ENCODE peak calls at places on chromosome 1, in eight cellular contexts. Z is IMR-90, U is mucosa of descending colon, D is cardiac fibroblast, Y is neural progenitor cell, E is PC-3, C is Peyer's patch, O is fibroblast of lung. V is an unnamed sample.

GRCh38 chr1:22861764-22862440 is 110.8 kb downstream of the LACTBL1 start:
- DNase-seq in O (peak), D (peak), Y (peak), E (peak), Z (peak), C (no peak), U (peak), V (peak)

GRCh38 chr1:82464362-82464931 is 663.7 kb downstream of the ADGRL2 start:
- DNase-seq in E (peak), U (peak), Z (no peak), Y (peak), D (peak), C (no peak), O (peak), V (no peak)

GRCh38 chr1:66124670-66125069 is 332.0 kb downstream of the PDE4B start:
- DNase-seq in D (no peak), O (no peak), Y (no peak), U (no peak), C (no peak), E (no peak), Z (no peak), V (no peak)

GRCh38 chr1:59013928-59014279 is 230.1 kb upstream of the JUN start:
- DNase-seq in C (no peak), D (no peak), U (no peak), Z (no peak), O (no peak), Y (no peak), E (no peak), V (no peak)

GRCh38 chr1:181763736-181764135 is 280.4 kb downstream of the CACNA1E start:
- DNase-seq in E (no peak), D (no peak), Y (no peak), Z (no peak), C (no peak), O (no peak), U (no peak), V (peak)

GRCh38 chr1:160836561-160836960 is 26.1 kb downstream of the CD244 start:
- DNase-seq in Y (no peak), U (no peak), D (no peak), C (no peak), O (no peak), E (no peak), Z (no peak), V (no peak)

GRCh38 chr1:237754627-237755026 is 136.1 kb downstream of the ZP4 start:
- DNase-seq in Z (no peak), O (no peak), D (no peak), E (no peak), Y (no peak), U (no peak), C (no peak), V (no peak)

GRCh38 chr1:93980320-93980744 is 71.1 kb upstream of the GCLM start:
- DNase-seq in C (no peak), E (peak), Y (peak), D (no peak), Z (no peak), O (peak), U (no peak), V (no peak)

GRCh38 chr1:17248781-17249180 is at the start of gene PADI3:
- DNase-seq in Y (peak), E (no peak), U (no peak), C (no peak), D (no peak), O (no peak), Z (no peak), V (no peak)

GRCh38 chr1:25074828-25075227 is 144.8 kb upstream of the RUNX3 start:
- DNase-seq in O (no peak), C (no peak), D (no peak), Y (no peak), U (no peak), E (no peak), Z (no peak), V (no peak)

GRCh38 chr1:111422546-111423391 is 4.8 kb downstream of the OVGP1 start:
- DNase-seq in U (peak), E (peak), C (peak), Y (no peak), D (no peak), O (no peak), Z (peak), V (peak)

GRCh38 chr1:94602312-94602711 is 60.8 kb upstream of the F3 start:
- DNase-seq in O (peak), C (no peak), Z (peak), U (peak), Y (no peak), E (peak), D (peak), V (peak)

GRCh38 chr1:22224091-22224490 is 81.2 kb upstream of the WNT4 start:
- DNase-seq in Z (no peak), U (no peak), D (no peak), C (no peak), Y (no peak), O (no peak), E (no peak), V (no peak)

GRCh38 chr1:206803221-206803730 is 31.0 kb upstream of the IL10 start:
- DNase-seq in U (peak), E (no peak), D (no peak), Y (no peak), Z (no peak), C (no peak), O (no peak), V (no peak)

GRCh38 chr1:215479567-215479966 is 87.5 kb upstream of the KCTD3 start:
- DNase-seq in U (no peak), O (no peak), D (no peak), Y (no peak), E (no peak), C (no peak), Z (no peak), V (no peak)

GRCh38 chr1:88917321-88918025 is 26.1 kb upstream of the GTF2B start:
- DNase-seq in O (no peak), C (no peak), Y (no peak), Z (no peak), U (no peak), D (peak), E (no peak), V (no peak)

GRCh38 chr1:203797216-203797615 is 1.8 kb downstream of the ZBED6 start:
- DNase-seq in U (no peak), Y (no peak), E (no peak), C (no peak), Z (no peak), O (no peak), D (no peak), V (no peak)
- H3K4me3 ChIP-seq in U (no peak), Y (peak), E (peak), C (peak), Z (peak), O (peak), D (peak), V (peak)

GRCh38 chr1:223659711-223660110 is 5.8 kb downstream of the CAPN8 start:
- DNase-seq in O (no peak), U (no peak), D (no peak), Y (no peak), C (no peak), Z (no peak), E (peak), V (no peak)

GRCh38 chr1:223667484-223668182 is 2.1 kb upstream of the CAPN8 start:
- DNase-seq in Y (no peak), Z (no peak), D (peak), C (no peak), O (no peak), U (no peak), E (peak), V (no peak)

GRCh38 chr1:223665592-223666312 is at the start of gene CAPN8:
- DNase-seq in U (peak), D (no peak), Z (no peak), C (peak), Y (no peak), E (peak), O (peak), V (peak)

GRCh38 chr1:223662943-223663342 is 2.6 kb downstream of the CAPN8 start:
- DNase-seq in C (no peak), D (no peak), Y (no peak), U (no peak), O (no peak), Z (no peak), E (no peak), V (no peak)

DNA sequence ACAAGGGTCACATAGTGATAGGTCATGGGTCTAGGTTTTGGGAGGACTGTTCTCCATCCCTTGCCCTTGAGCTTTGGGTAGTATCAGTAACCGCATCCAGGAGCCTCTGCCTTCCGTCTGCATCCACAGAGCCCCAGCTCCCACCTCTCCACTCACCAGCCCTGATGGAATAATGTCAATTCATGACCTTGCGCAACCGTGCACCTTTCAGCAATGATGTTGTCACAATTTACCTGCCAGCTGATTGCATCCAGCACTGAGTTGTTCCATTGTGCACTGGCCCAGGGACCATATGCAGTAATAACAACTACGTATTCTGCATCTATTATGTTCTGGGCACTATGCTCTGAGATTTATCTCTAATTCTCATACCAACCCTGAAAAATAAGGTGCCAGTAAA is 1.4 kb downstream of the CAPN8 start:
- DNase-seq in E (no peak), Z (no peak), D (no peak), O (no peak), U (no peak), Y (no peak), C (no peak), V (no peak)
- TF ChIP-seq CTCF in E (no peak), Z (no peak), D (no peak), O (no peak), U (no peak), Y (no peak), C (no peak), V (no peak)

GRCh38 chr1:77652179-77652745 is 30.2 kb downstream of the ZZZ3 start:
- DNase-seq in U (no peak), Z (peak), E (no peak), C (no peak), D (peak), Y (no peak), O (peak), V (no peak)
- H3K4me3 ChIP-seq in U (no peak), Z (no peak), E (no peak), C (no peak), D (no peak), Y (no peak), O (no peak), V (no peak)

GRCh38 chr1:152761609-152762213 is 3.9 kb downstream of the KPRP start:
- DNase-seq in Y (no peak), C (no peak), D (no peak), E (no peak), Z (no peak), O (no peak), U (no peak), V (peak)
- TF ChIP-seq CTCF in Y (no peak), C (no peak), D (no peak), E (no peak), Z (no peak), O (peak), U (no peak), V (no peak)

DNA sequence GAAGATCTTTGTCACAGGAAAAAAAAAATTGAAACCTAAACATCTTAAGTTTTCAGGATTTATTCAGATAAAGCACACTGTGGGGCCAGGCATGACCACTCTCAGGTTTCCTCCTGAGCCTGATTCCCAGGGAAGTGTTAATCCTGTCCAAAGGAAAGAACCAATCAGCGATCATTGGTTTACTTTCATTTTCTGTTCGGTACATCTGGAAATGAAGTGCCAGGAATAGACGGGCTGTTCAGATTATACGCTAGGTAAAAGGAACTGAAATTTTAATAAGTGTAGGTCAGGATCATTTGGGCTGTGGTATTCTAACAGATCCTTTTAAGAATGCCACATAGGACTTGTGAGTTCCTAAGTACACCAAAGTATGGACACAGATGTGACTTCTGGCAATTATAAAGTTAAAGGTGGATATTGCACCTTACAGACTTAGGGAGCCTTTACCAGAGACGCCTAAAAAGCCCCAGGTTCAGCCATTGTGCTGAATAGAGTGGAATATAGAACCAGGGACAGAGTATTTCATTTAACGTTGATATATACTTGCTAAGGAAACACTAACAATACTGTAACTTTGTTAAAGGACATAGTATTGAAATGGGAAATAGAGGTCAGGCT is 9.3 kb upstream of the CACYBP start:
- DNase-seq in C (no peak), Z (peak), U (peak), Y (no peak), D (peak), O (no peak), E (peak), V (peak)
- H3K4me3 ChIP-seq in C (peak), Z (peak), U (no peak), Y (no peak), D (peak), O (peak), E (peak), V (peak)

GRCh38 chr1:37680933-37681332 is 11.4 kb upstream of the CDCA8 start:
- DNase-seq in Y (no peak), O (no peak), E (no peak), U (no peak), Z (no peak), C (no peak), D (no peak), V (no peak)

GRCh38 chr1:37676281-37677243 is 15.8 kb upstream of the CDCA8 start:
- DNase-seq in U (peak), D (no peak), Y (no peak), Z (no peak), O (no peak), E (no peak), C (no peak), V (no peak)

GRCh38 chr1:37685722-37686121 is 6.6 kb upstream of the CDCA8 start:
- DNase-seq in E (no peak), Y (no peak), Z (no peak), D (no peak), O (no peak), C (no peak), U (no peak), V (no peak)

GRCh38 chr1:37677808-37678207 is 14.5 kb upstream of the CDCA8 start:
- DNase-seq in D (no peak), C (no peak), U (no peak), Z (no peak), E (no peak), O (no peak), Y (no peak), V (no peak)

DNA sequence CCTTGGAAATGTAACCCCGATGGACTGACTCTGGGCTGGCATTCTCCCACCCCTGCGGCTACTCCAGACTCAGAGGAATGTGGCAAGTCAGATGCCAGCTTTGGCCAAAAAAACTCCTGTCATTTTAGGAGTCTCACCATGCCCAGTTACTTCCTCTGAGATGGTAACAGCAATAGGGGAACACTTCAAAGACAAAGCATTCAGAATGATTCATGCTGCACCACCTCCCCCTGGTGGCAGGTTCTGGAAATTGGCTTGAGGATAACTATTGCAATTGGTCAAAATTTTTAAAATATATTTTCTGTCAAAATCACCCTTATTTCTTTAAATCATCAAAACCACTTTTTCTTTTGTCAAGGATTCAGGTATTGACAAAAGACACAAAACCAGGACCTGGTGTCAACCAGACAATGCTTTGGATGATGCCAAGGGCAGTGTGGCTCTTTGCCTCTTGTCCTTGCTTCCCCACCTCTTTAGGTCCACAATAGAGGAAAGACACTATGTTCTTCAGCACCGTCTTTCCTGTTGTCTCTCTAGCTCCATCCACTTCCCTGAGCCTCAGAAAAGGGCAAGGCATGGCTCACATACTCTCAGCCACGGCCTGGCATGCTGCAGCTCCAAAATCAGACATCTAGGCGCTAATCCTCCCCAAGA is 9.9 kb upstream of the CDCA8 start:
- DNase-seq in C (peak), D (peak), U (peak), Z (peak), E (peak), O (peak), Y (peak), V (peak)
- TF ChIP-seq CTCF in C (peak), D (peak), U (peak), Z (peak), E (peak), O (peak), Y (peak), V (peak)

DNA sequence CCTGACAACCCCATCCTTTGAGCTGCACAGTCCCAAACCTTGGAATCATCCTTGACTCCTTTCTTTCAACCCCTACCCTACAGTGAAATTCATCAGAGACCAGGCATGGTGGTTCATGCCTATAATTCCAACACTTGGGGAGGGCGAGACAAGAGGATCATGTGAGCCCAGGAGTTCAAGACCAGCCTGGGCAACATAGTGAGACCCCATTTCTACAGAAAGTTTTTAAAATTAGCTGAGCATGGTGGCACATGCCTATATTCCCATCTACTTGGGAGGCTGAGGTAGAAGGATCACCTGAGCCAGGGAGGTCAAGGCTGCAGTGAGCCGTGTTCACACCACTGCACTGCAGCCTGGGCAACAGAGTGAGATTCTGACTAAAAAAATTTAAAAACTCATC is 34.5 kb downstream of the RERE start:
- DNase-seq in E (no peak), D (no peak), U (no peak), C (no peak), Z (no peak), Y (no peak), O (no peak), V (no peak)
- H3K4me3 ChIP-seq in E (no peak), D (no peak), U (no peak), C (no peak), Z (no peak), Y (no peak), O (no peak), V (no peak)

GRCh38 chr1:107789817-107790609 is 175.0 kb downstream of the VAV3 start:
- DNase-seq in Z (no peak), E (no peak), O (no peak), Y (no peak), C (no peak), D (no peak), U (no peak), V (peak)

GRCh38 chr1:107786214-107786842 is 178.7 kb downstream of the VAV3 start:
- DNase-seq in E (no peak), D (no peak), Z (no peak), O (no peak), Y (no peak), C (no peak), U (no peak), V (no peak)

GRCh38 chr1:107785506-107786213 is 179.3 kb downstream of the VAV3 start:
- DNase-seq in E (no peak), Z (no peak), C (no peak), O (no peak), Y (no peak), D (no peak), U (no peak), V (no peak)

GRCh38 chr1:107788189-107788588 is 176.8 kb downstream of the VAV3 start:
- DNase-seq in Y (no peak), E (no peak), D (no peak), O (no peak), U (no peak), Z (no peak), C (no peak), V (no peak)

GRCh38 chr1:107787299-107787698 is 177.7 kb downstream of the VAV3 start:
- DNase-seq in Z (no peak), O (no peak), C (no peak), U (peak), D (no peak), Y (peak), E (no peak), V (peak)
- TF ChIP-seq CTCF in Z (no peak), O (no peak), C (peak), U (no peak), D (no peak), Y (peak), E (no peak), V (peak)

DNA sequence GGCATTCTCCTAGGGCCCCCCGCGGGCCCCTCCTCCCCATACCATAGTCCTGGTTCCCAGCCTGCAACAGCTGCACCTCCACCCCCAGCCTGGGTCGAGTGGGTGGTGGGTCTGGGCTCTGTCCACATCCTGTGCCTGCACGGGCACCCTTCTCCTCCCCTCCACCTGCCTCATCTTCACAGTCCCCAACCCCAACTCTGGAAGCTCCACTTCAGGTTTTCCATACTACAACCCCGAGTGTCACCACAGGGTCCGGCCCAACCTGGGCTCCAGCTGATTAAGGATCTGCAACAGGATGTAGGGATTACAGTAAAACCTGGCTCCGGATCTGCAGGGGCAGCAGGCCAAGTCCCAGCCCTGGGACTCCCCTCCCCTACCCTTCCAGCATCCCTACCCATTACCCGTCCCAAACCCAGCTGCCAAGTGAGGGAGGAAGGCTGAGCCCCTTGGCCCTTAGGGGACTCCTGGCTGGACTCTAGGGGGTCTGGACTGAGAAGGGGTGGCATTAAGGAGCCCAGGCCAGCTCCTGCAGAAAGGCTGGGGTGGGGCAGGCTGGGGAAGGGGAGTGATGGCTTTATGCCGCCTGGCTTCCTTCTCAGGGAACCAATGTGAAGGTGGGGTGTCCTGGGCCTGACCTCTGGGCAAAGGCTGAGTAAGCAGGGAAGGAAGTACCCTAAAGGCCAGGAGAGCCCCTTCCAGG is 116.8 kb downstream of the CASZ1 start:
- DNase-seq in O (peak), D (peak), U (peak), Z (peak), E (peak), C (no peak), Y (peak), V (peak)
- H3K4me3 ChIP-seq in O (no peak), D (no peak), U (no peak), Z (no peak), E (no peak), C (no peak), Y (no peak), V (no peak)

V was measured in epithelial cell of esophagus.